ENCODE peak calls at places on chromosomes 7 and 10, in seven cellular contexts. W is osteocyte; S is NCI-H1105 treated with DMSO at 0.1 percent for 48 hours; V is Calu3; K is mesothelial cell of epicardium; G is stimulated activated naive B cell treated with anti-CD40 and anti-IgM and Interleukin-4, amounts not matched to agents 10 μg/mL and 1 μg/mL and 100 μg/mL, for 72 hours; O is Ammon's horn. P is an unnamed sample.

GRCh38 chr7:117951711-117952280 is 78.6 kb upstream of the CTTNBP2 start:
- DNase-seq in W (no peak), S (no peak), V (no peak), K (no peak), G (no peak), O (no peak), P (no peak)

GRCh38 chr10:129604333-129605032 is 137.4 kb downstream of the MGMT start:
- DNase-seq in W (no peak), S (no peak), V (no peak), K (no peak), G (no peak), O (no peak), P (no peak)

GRCh38 chr7:44277851-44278250 is 47.5 kb downstream of the CAMK2B start:
- DNase-seq in W (no peak), S (no peak), V (no peak), K (no peak), G (no peak), O (no peak), P (no peak)

GRCh38 chr7:116490351-116490750 is 9.2 kb upstream of the CAV2 start:
- DNase-seq in W (no peak), S (no peak), V (no peak), K (no peak), G (no peak), O (no peak), P (no peak)

GRCh38 chr7:66930341-66930740 is 9.3 kb downstream of the TMEM248 start:
- DNase-seq in W (no peak), S (no peak), V (no peak), K (no peak), G (no peak), O (no peak), P (no peak)

GRCh38 chr10:3850999-3851937 is 66.3 kb upstream of the KLF6 start:
- DNase-seq in W (no peak), S (no peak), V (no peak), K (no peak), G (peak; percentile 34), O (peak; percentile 47), P (no peak)

GRCh38 chr7:73841689-73842247 is 548 bp downstream of the METTL27 start:
- DNase-seq in W (no peak), S (no peak), V (no peak), K (no peak), G (no peak), O (no peak), P (no peak)

GRCh38 chr10:24469993-24470392 is 253.7 kb downstream of the ARHGAP21 start:
- DNase-seq in W (no peak), S (no peak), V (peak; percentile 45), K (no peak), G (no peak), O (no peak), P (no peak)

GRCh38 chr10:61752111-61753011 is 89.6 kb downstream of the CABCOCO1 start:
- DNase-seq in W (no peak), S (no peak), V (peak; percentile 60), K (no peak), G (no peak), O (no peak), P (no peak)

GRCh38 chr7:155861480-155861868 is 49.2 kb upstream of the SHH start:
- DNase-seq in W (peak; percentile 73), S (no peak), V (no peak), K (no peak), G (no peak), O (no peak), P (no peak)

GRCh38 chr10:22334414-22335203 is 10.7 kb upstream of the SPAG6 start:
- DNase-seq in W (no peak), S (no peak), V (no peak), K (peak; percentile 60), G (no peak), O (no peak), P (no peak)

GRCh38 chr10:119360181-119360921 is 153.0 kb downstream of the GRK5 start:
- DNase-seq in W (no peak), S (no peak), V (no peak), K (no peak), G (no peak), O (no peak), P (no peak)

GRCh38 chr10:125768217-125768616 is 7.4 kb downstream of the MMP21 start:
- DNase-seq in W (no peak), S (peak; percentile 8), V (no peak), K (no peak), G (no peak), O (peak; percentile 54), P (peak; percentile 0)

GRCh38 chr7:128063025-128063560 is 31.9 kb upstream of the LRRC4 start:
- DNase-seq in W (no peak), S (no peak), V (no peak), K (no peak), G (no peak), O (no peak), P (no peak)

GRCh38 chr7:81256991-81257390 is 338.1 kb upstream of the SEMA3C start:
- DNase-seq in W (no peak), S (no peak), V (no peak), K (no peak), G (no peak), O (no peak), P (no peak)

GRCh38 chr7:2537981-2538851 is 17.1 kb downstream of the BRAT1 start:
- DNase-seq in W (no peak), S (no peak), V (no peak), K (no peak), G (no peak), O (no peak), P (no peak)

GRCh38 chr10:100623541-100623940 is 87.8 kb downstream of the HIF1AN start:
- DNase-seq in W (no peak), S (no peak), V (no peak), K (no peak), G (no peak), O (no peak), P (no peak)

GRCh38 chr7:111878788-111879187 is 316.5 kb upstream of the IMMP2L start:
- DNase-seq in W (no peak), S (no peak), V (no peak), K (no peak), G (no peak), O (no peak), P (no peak)

GRCh38 chr7:134757938-134758337 is 21.5 kb upstream of the CALD1 start:
- DNase-seq in W (no peak), S (no peak), V (no peak), K (no peak), G (no peak), O (no peak), P (no peak)

GRCh38 chr7:26308551-26308950 is 16.9 kb downstream of the SNX10 start:
- DNase-seq in W (no peak), S (no peak), V (no peak), K (no peak), G (no peak), O (no peak), P (no peak)

GRCh38 chr7:83749495-83749894 is 100.6 kb upstream of the SEMA3E start:
- DNase-seq in W (no peak), S (no peak), V (no peak), K (no peak), G (no peak), O (no peak), P (no peak)

GRCh38 chr7:50068850-50069551 is 24.0 kb downstream of the ZPBP start:
- DNase-seq in W (no peak), S (peak; percentile 92), V (peak; percentile 65), K (no peak), G (no peak), O (peak; percentile 11), P (peak; percentile 53)

GRCh38 chr7:115548756-115549155 is 481.8 kb downstream of the TFEC start:
- DNase-seq in W (no peak), S (no peak), V (no peak), K (no peak), G (no peak), O (no peak), P (no peak)

GRCh38 chr7:122628651-122629411 is 70.1 kb downstream of the RNF133 start:
- DNase-seq in W (no peak), S (no peak), V (no peak), K (no peak), G (no peak), O (no peak), P (no peak)

GRCh38 chr7:29248713-29249382 is 54.3 kb downstream of the CHN2 start:
- DNase-seq in W (no peak), S (no peak), V (no peak), K (no peak), G (no peak), O (peak; percentile 40), P (no peak)

GRCh38 chr10:101856626-101857025 is 13.0 kb upstream of the KCNIP2 start:
- DNase-seq in W (no peak), S (no peak), V (no peak), K (no peak), G (no peak), O (no peak), P (no peak)

GRCh38 chr7:153604-154003 is 38.8 kb upstream of the FAM20C start:
- DNase-seq in W (no peak), S (no peak), V (no peak), K (no peak), G (no peak), O (no peak), P (no peak)

GRCh38 chr7:100167912-100168323 is 499 bp downstream of the GAL3ST4 start:
- DNase-seq in W (no peak), S (peak; percentile 55), V (no peak), K (no peak), G (no peak), O (no peak), P (no peak)

GRCh38 chr7:120729300-120729699 is 128.6 kb downstream of the TSPAN12 start:
- DNase-seq in W (no peak), S (no peak), V (no peak), K (no peak), G (no peak), O (no peak), P (no peak)

GRCh38 chr10:115092555-115093285 is 445 bp upstream of the ATRNL1 start:
- DNase-seq in W (no peak), S (peak; percentile 65), V (peak; percentile 29), K (peak; percentile 70), G (peak; percentile 13), O (no peak), P (peak; percentile 4)

GRCh38 chr7:135508853-135509588 is 881 bp downstream of the CNOT4 start:
- DNase-seq in W (peak; percentile 72), S (peak; percentile 29), V (peak; percentile 17), K (peak; percentile 43), G (peak; percentile 7), O (peak; percentile 38), P (peak; percentile 57)

GRCh38 chr10:35565602-35566061 is 39.5 kb upstream of the GJD4 start:
- DNase-seq in W (no peak), S (no peak), V (no peak), K (no peak), G (no peak), O (peak; percentile 61), P (no peak)

GRCh38 chr10:18500576-18500975 is 150.8 kb downstream of the NSUN6 start:
- DNase-seq in W (no peak), S (no peak), V (no peak), K (no peak), G (no peak), O (no peak), P (no peak)

GRCh38 chr7:94396606-94397005 is 1.9 kb downstream of the COL1A2 start:
- DNase-seq in W (no peak), S (peak; percentile 53), V (no peak), K (no peak), G (no peak), O (no peak), P (peak; percentile 18)

GRCh38 chr10:93541402-93542357 is 24.8 kb upstream of the FFAR4 start:
- DNase-seq in W (no peak), S (no peak), V (peak; percentile 45), K (peak; percentile 57), G (no peak), O (peak; percentile 20), P (no peak)

GRCh38 chr10:132443605-132443997 is 46.6 kb downstream of the PWWP2B start:
- DNase-seq in W (no peak), S (no peak), V (no peak), K (no peak), G (no peak), O (no peak), P (no peak)